ENCODE peak calls at places on chromosome 2, in ten cellular contexts. M, V, A, D, Y, S, P, G, I and U are unnamed samples.
A peak's percentile ranks its signal among the peaks of the same experiment; 100 is the strongest.

GRCh38 chr2:157748371-157749132 is 119.9 kb upstream of the ACVR1C start:
- DNase-seq in M (no peak), V (no peak), A (no peak), D (peak; percentile 59), Y (no peak), S (no peak), P (no peak), G (no peak), I (no peak), U (no peak)

GRCh38 chr2:233404227-233404626 is 49.9 kb downstream of the DGKD start:
- DNase-seq in M (no peak), V (peak; percentile 27), A (no peak), D (no peak), Y (no peak), S (peak; percentile 64), P (peak; percentile 73), G (no peak), I (no peak), U (no peak)

GRCh38 chr2:83742117-83742782 is 716.8 kb downstream of the SUCLG1 start:
- DNase-seq in M (no peak), V (no peak), A (peak; percentile 25), D (no peak), Y (no peak), S (no peak), P (no peak), G (peak; percentile 32), I (no peak), U (no peak)

GRCh38 chr2:71067567-71068217 is 756 bp upstream of the NAGK start:
- DNase-seq in M (peak; percentile 46), V (no peak), A (no peak), D (no peak), Y (no peak), S (no peak), P (peak; percentile 27), G (no peak), I (no peak), U (no peak)

GRCh38 chr2:41870257-41870570 is 177.6 kb upstream of the PKDCC start:
- DNase-seq in M (no peak), V (no peak), A (no peak), D (no peak), Y (no peak), S (no peak), P (no peak), G (no peak), I (no peak), U (no peak)

GRCh38 chr2:168962636-168963035 is 61.5 kb downstream of the G6PC2 start:
- DNase-seq in M (no peak), V (no peak), A (no peak), D (no peak), Y (no peak), S (no peak), P (no peak), G (no peak), I (no peak), U (no peak)

GRCh38 chr2:241391892-241392665 is 36.0 kb downstream of the FARP2 start:
- DNase-seq in M (peak; percentile 39), V (peak; percentile 42), A (no peak), D (no peak), Y (no peak), S (no peak), P (no peak), G (peak; percentile 26), I (no peak), U (no peak)

GRCh38 chr2:219059725-219060682 is 717 bp downstream of the IHH start:
- DNase-seq in M (no peak), V (no peak), A (no peak), D (no peak), Y (no peak), S (no peak), P (no peak), G (no peak), I (no peak), U (no peak)

GRCh38 chr2:208189782-208190181 is at the start of gene C2orf80:
- DNase-seq in M (no peak), V (no peak), A (no peak), D (no peak), Y (no peak), S (no peak), P (no peak), G (no peak), I (peak; percentile 85), U (no peak)

GRCh38 chr2:74148457-74149248 is 941 bp upstream of the BOLA3 start:
- DNase-seq in M (no peak), V (no peak), A (no peak), D (no peak), Y (no peak), S (no peak), P (no peak), G (no peak), I (no peak), U (no peak)

GRCh38 chr2:113233593-113234550 is 44.8 kb downstream of the PAX8 start:
- DNase-seq in M (no peak), V (peak; percentile 33), A (peak; percentile 47), D (no peak), Y (no peak), S (no peak), P (no peak), G (no peak), I (no peak), U (peak; percentile 24)

GRCh38 chr2:10560626-10561025 is 112.5 kb upstream of the ODC1 start:
- DNase-seq in M (no peak), V (no peak), A (no peak), D (no peak), Y (no peak), S (no peak), P (no peak), G (no peak), I (no peak), U (no peak)

GRCh38 chr2:165814473-165814872 is 20.4 kb upstream of the GALNT3 start:
- DNase-seq in M (no peak), V (no peak), A (no peak), D (no peak), Y (no peak), S (no peak), P (no peak), G (no peak), I (no peak), U (no peak)

GRCh38 chr2:171316755-171317337 is 116.9 kb downstream of the METTL8 start:
- DNase-seq in M (no peak), V (no peak), A (no peak), D (no peak), Y (no peak), S (no peak), P (no peak), G (no peak), I (no peak), U (no peak)

GRCh38 chr2:134739261-134739878 is 20.6 kb upstream of the TMEM163 start:
- DNase-seq in M (no peak), V (peak; percentile 42), A (no peak), D (no peak), Y (no peak), S (no peak), P (peak; percentile 33), G (no peak), I (no peak), U (no peak)

GRCh38 chr2:127348421-127349000 is 39.3 kb downstream of the MAP3K2 start:
- DNase-seq in M (no peak), V (peak; percentile 14), A (no peak), D (no peak), Y (no peak), S (no peak), P (no peak), G (no peak), I (no peak), U (no peak)

GRCh38 chr2:97747716-97748115 is 34.3 kb downstream of the ZAP70 start:
- DNase-seq in M (no peak), V (no peak), A (no peak), D (peak; percentile 21), Y (no peak), S (no peak), P (no peak), G (no peak), I (no peak), U (no peak)

GRCh38 chr2:143558665-143559064 is 429.4 kb downstream of the ARHGAP15 start:
- DNase-seq in M (no peak), V (peak; percentile 59), A (no peak), D (peak; percentile 45), Y (no peak), S (no peak), P (no peak), G (no peak), I (no peak), U (no peak)

GRCh38 chr2:101795033-101795432 is 97.5 kb downstream of the MAP4K4 start:
- DNase-seq in M (no peak), V (no peak), A (no peak), D (no peak), Y (no peak), S (no peak), P (no peak), G (no peak), I (no peak), U (no peak)

GRCh38 chr2:199085201-199085750 is 372.5 kb downstream of the SATB2 start:
- DNase-seq in M (no peak), V (no peak), A (no peak), D (no peak), Y (no peak), S (no peak), P (no peak), G (no peak), I (no peak), U (no peak)

GRCh38 chr2:128280901-128281321 is 37.8 kb downstream of the HS6ST1 start:
- DNase-seq in M (peak; percentile 50), V (peak; percentile 1), A (peak; percentile 47), D (no peak), Y (no peak), S (no peak), P (no peak), G (peak; percentile 46), I (no peak), U (no peak)